ENCODE peak calls at places on chromosomes 13 and 19, in five cellular contexts. E is posterior cingulate gyrus, L is NCI-H1105, T is AG10803, S is midbrain. Z is an unnamed sample.

GRCh38 chr19:52297601-52298358 is 811 bp downstream of the ZNF480 start:
- DNase-seq in E (no peak), T (no peak), S (peak; percentile 56), L (no peak), Z (no peak)

GRCh38 chr13:113918981-113919646 is 54.8 kb downstream of the C13orf46 start:
- DNase-seq in E (no peak), T (peak; percentile 42), S (no peak), L (no peak), Z (no peak)

GRCh38 chr19:29841209-29841558 is 29.4 kb downstream of the CCNE1 start:
- DNase-seq in T (no peak), E (no peak), S (no peak), L (no peak), Z (no peak)

GRCh38 chr19:21571316-21571715 is 65.9 kb downstream of the ZNF429 start:
- DNase-seq in S (no peak), E (no peak), L (no peak), T (no peak), Z (no peak)

GRCh38 chr19:48844472-48844871 is 8.2 kb upstream of the HSD17B14 start:
- DNase-seq in S (no peak), E (no peak), L (no peak), T (peak; percentile 71), Z (peak; percentile 29)

GRCh38 chr13:113014752-113015745 is 46.0 kb downstream of the MCF2L start:
- DNase-seq in T (no peak), E (no peak), S (no peak), L (no peak), Z (no peak)

GRCh38 chr19:35986664-35987570 is 8.1 kb upstream of the SDHAF1 start:
- DNase-seq in T (no peak), E (no peak), L (peak; percentile 43), S (no peak), Z (peak; percentile 57)

GRCh38 chr19:18117692-18118378 is 20.3 kb downstream of the MAST3 start:
- DNase-seq in E (peak; percentile 84), S (peak; percentile 93), T (peak; percentile 72), L (peak; percentile 92), Z (peak; percentile 90)

GRCh38 chr19:4064551-4065260 is 2.0 kb downstream of the ZBTB7A start:
- DNase-seq in L (no peak), S (peak; percentile 67), T (no peak), E (no peak), Z (peak; percentile 34)

GRCh38 chr13:112842343-112842856 is 126.6 kb upstream of the MCF2L start:
- DNase-seq in L (no peak), T (no peak), S (no peak), E (no peak), Z (no peak)

GRCh38 chr13:30745917-30746686 is 10.8 kb downstream of the ALOX5AP start:
- DNase-seq in L (no peak), S (no peak), T (no peak), E (no peak), Z (no peak)

GRCh38 chr19:3759482-3760254 is 1.8 kb downstream of the APBA3 start:
- DNase-seq in T (no peak), L (no peak), E (no peak), S (no peak), Z (no peak)